ENCODE peak calls at places on chromosomes 13 and 19, in ten cellular contexts. W is HS-27A; L is HEK293T; Y is pulmonary artery endothelial cell; Z is stimulated activated CD4-positive, alpha-beta T cell treated with anti-CD3 and anti-CD28 coated beads, TNF-alpha, amount 100 ng/mL, for 4 hours; R is DMS153; G is caudate nucleus; E is CD8-positive, alpha-beta T cell; H is type B pancreatic cell; K is neural crest cell. F is an unnamed sample.

GRCh38 chr13:97934590-97934989 is 18.9 kb upstream of the IPO5 start:
- DNase-seq in Y (no peak), Z (no peak), E (no peak), R (no peak), G (no peak), W (no peak), L (no peak), H (no peak), K (peak), F (no peak)

GRCh38 chr19:43934985-43935708 is at the start of gene ZNF45:
- DNase-seq in G (peak), R (peak), W (peak), Y (peak), L (peak), H (peak), Z (peak), K (peak), E (peak), F (peak)

GRCh38 chr19:33890569-33890968 is 93.9 kb downstream of the KCTD15 start:
- DNase-seq in K (no peak), Y (no peak), L (no peak), H (no peak), W (no peak), R (no peak), Z (no peak), G (no peak), E (no peak), F (no peak)

GRCh38 chr19:34475026-34475974 is 6.3 kb upstream of the WTIP start:
- DNase-seq in E (no peak), W (peak), G (no peak), R (no peak), Z (no peak), L (no peak), H (no peak), Y (no peak), K (no peak), F (no peak)

GRCh38 chr13:72505376-72505775 is 222.1 kb downstream of the MZT1 start:
- DNase-seq in E (no peak), G (no peak), R (no peak), K (no peak), Z (no peak), W (no peak), Y (no peak), L (no peak), H (no peak), F (no peak)

GRCh38 chr19:17680235-17680722 is 7.9 kb downstream of the UNC13A start:
- DNase-seq in R (no peak), W (peak), Z (no peak), Y (peak), K (peak), E (no peak), L (peak), G (no peak), H (no peak), F (peak)

GRCh38 chr19:45876411-45877197 is 9.3 kb downstream of the IRF2BP1 start:
- DNase-seq in E (no peak), W (no peak), K (no peak), H (peak), G (no peak), R (no peak), L (no peak), Y (no peak), Z (no peak), F (no peak)

GRCh38 chr19:8611890-8612806 is 1.6 kb upstream of the ADAMTS10 start:
- DNase-seq in Z (no peak), R (no peak), Y (no peak), H (no peak), W (no peak), K (no peak), G (no peak), L (no peak), E (no peak), F (no peak)

GRCh38 chr19:15323496-15324235 is 8.7 kb downstream of the BRD4 start:
- DNase-seq in H (no peak), E (no peak), L (no peak), Z (no peak), R (no peak), Y (no peak), K (no peak), W (no peak), G (no peak), F (no peak)

GRCh38 chr19:55647732-55648656 is at the start of gene CCDC106:
- DNase-seq in E (no peak), G (peak), K (peak), L (peak), W (no peak), R (no peak), Z (peak), Y (no peak), H (no peak), F (peak)

GRCh38 chr13:33119886-33120543 is 103.8 kb downstream of the KL start:
- DNase-seq in R (no peak), K (no peak), Z (no peak), L (no peak), E (no peak), Y (no peak), G (no peak), H (no peak), W (no peak), F (no peak)

GRCh38 chr13:42895781-42896180 is 96.3 kb downstream of the EPSTI1 start:
- DNase-seq in Y (no peak), E (no peak), G (no peak), W (no peak), H (no peak), R (no peak), K (no peak), L (no peak), Z (no peak), F (no peak)

GRCh38 chr19:47035127-47035494 is 13.3 kb downstream of the TMEM160 start:
- DNase-seq in W (no peak), K (no peak), Z (no peak), G (no peak), L (peak), R (no peak), H (no peak), Y (no peak), E (no peak), F (no peak)

GRCh38 chr19:40466219-40467006 is at the start of gene SPTBN4:
- DNase-seq in W (no peak), Z (peak), R (no peak), L (no peak), G (peak), E (peak), K (no peak), H (no peak), Y (no peak), F (peak)

GRCh38 chr13:97515643-97516042 is 81.7 kb downstream of the RAP2A start:
- DNase-seq in W (no peak), Z (no peak), K (no peak), R (no peak), L (no peak), G (no peak), Y (no peak), H (no peak), E (no peak), F (no peak)

GRCh38 chr13:105291987-105292386 is 1243.5 kb downstream of the EFNB2 start:
- DNase-seq in Z (no peak), H (no peak), K (no peak), Y (no peak), G (no peak), L (no peak), W (no peak), E (no peak), R (no peak), F (no peak)

GRCh38 chr13:99322297-99323103 is 15.3 kb upstream of the GPR183 start:
- DNase-seq in Z (no peak), G (no peak), H (no peak), R (no peak), L (no peak), W (peak), Y (no peak), K (no peak), E (no peak), F (no peak)

GRCh38 chr13:114041493-114041892 is 67.6 kb upstream of the C13orf46 start:
- DNase-seq in K (no peak), Z (no peak), W (no peak), L (no peak), H (no peak), G (no peak), R (no peak), Y (no peak), E (no peak), F (no peak)

GRCh38 chr19:17209126-17210036 is 5.8 kb upstream of the USE1 start:
- DNase-seq in G (no peak), L (peak), Z (no peak), Y (no peak), R (peak), K (peak), E (no peak), H (no peak), W (no peak), F (no peak)

GRCh38 chr13:98482476-98483444 is 94.1 kb downstream of the STK24 start:
- DNase-seq in G (no peak), L (no peak), Y (no peak), K (no peak), R (no peak), Z (no peak), W (no peak), E (no peak), H (no peak), F (no peak)

GRCh38 chr19:39647918-39648317 is 7.8 kb upstream of the LGALS16 start:
- DNase-seq in W (no peak), Z (no peak), H (no peak), R (no peak), E (no peak), K (no peak), Y (no peak), G (no peak), L (no peak), F (no peak)

GRCh38 chr19:39299404-39299803 is 3.2 kb downstream of the IFNL1 start:
- DNase-seq in R (no peak), L (no peak), G (no peak), K (no peak), Y (no peak), W (no peak), Z (no peak), H (no peak), E (no peak), F (no peak)

GRCh38 chr19:53631949-53632407 is at the start of gene DPRX:
- DNase-seq in K (no peak), R (no peak), E (no peak), L (no peak), Z (no peak), G (no peak), H (no peak), Y (no peak), W (no peak), F (no peak)

GRCh38 chr19:8638078-8638619 is 7.7 kb downstream of the NFILZ start:
- DNase-seq in K (no peak), Y (no peak), H (no peak), L (no peak), R (no peak), Z (no peak), E (no peak), G (no peak), W (peak), F (no peak)

GRCh38 chr19:5993516-5994406 is 15.8 kb upstream of the RANBP3 start:
- DNase-seq in W (no peak), Z (no peak), K (no peak), E (no peak), G (no peak), R (no peak), H (no peak), Y (no peak), L (no peak), F (no peak)

GRCh38 chr19:40791349-40791748 is 7.6 kb upstream of the EGLN2 start:
- DNase-seq in H (no peak), R (no peak), G (no peak), E (no peak), Z (no peak), K (no peak), W (no peak), L (no peak), Y (no peak), F (no peak)

GRCh38 chr19:11694533-11695439 is 44.0 kb downstream of the ZNF823 start:
- DNase-seq in Z (peak), K (peak), L (peak), W (peak), Y (peak), R (peak), G (peak), H (peak), E (peak), F (peak)

GRCh38 chr13:43874512-43875092 is 4.9 kb downstream of the CCDC122 start:
- DNase-seq in W (no peak), E (no peak), L (peak), Z (no peak), H (no peak), G (no peak), Y (no peak), R (peak), K (no peak), F (no peak)

GRCh38 chr19:41734156-41734555 is 21.2 kb upstream of the CEACAM6 start:
- DNase-seq in G (no peak), E (no peak), Y (no peak), L (no peak), H (no peak), W (no peak), Z (no peak), K (no peak), R (no peak), F (no peak)

GRCh38 chr19:45632468-45633196 is 6.6 kb downstream of the EML2 start:
- DNase-seq in G (peak), K (peak), Z (no peak), H (peak), L (peak), W (peak), R (peak), Y (no peak), E (no peak), F (no peak)

GRCh38 chr19:1027020-1027952 is 878 bp downstream of the CNN2 start:
- DNase-seq in G (no peak), K (no peak), W (no peak), Y (no peak), E (no peak), L (no peak), R (no peak), Z (no peak), H (no peak), F (peak)

GRCh38 chr19:44554641-44555246 is 25.3 kb upstream of the CEACAM20 start:
- DNase-seq in L (no peak), E (no peak), G (no peak), K (no peak), R (no peak), Z (no peak), H (no peak), Y (no peak), W (no peak), F (no peak)

GRCh38 chr13:42832341-42833153 is 51.2 kb downstream of the FAM216B start:
- DNase-seq in R (no peak), K (no peak), Z (no peak), H (no peak), Y (no peak), W (no peak), E (no peak), L (no peak), G (no peak), F (no peak)

GRCh38 chr19:18460313-18460712 is 22.4 kb upstream of the ISYNA1 start:
- DNase-seq in R (no peak), W (peak), K (no peak), G (no peak), H (no peak), Y (no peak), Z (no peak), E (no peak), L (no peak), F (no peak)

GRCh38 chr19:29662604-29663404 is 2.5 kb upstream of the PLEKHF1 start:
- DNase-seq in R (no peak), G (no peak), Z (no peak), L (no peak), E (no peak), Y (no peak), K (no peak), W (no peak), H (no peak), F (no peak)

F was measured in activated effector memory CD4-positive, alpha-beta T cell treated with Interleukin-2 at 50 U/mL for 16 hours.